ENCODE peak calls at places on chromosomes 1 and 21, in seven cellular contexts. Y, N, R, V, X, K and A are unnamed samples.

GRCh38 chr1:165871311-165872067 is 44.1 kb downstream of the UCK2 start:
- DNase-seq in X (peak), Y (peak), V (no peak), R (peak), K (no peak), N (peak), A (peak)

GRCh38 chr21:45457161-45457831 is 52.3 kb downstream of the COL18A1 start:
- DNase-seq in K (no peak), V (no peak), X (no peak), R (no peak), Y (no peak), N (no peak), A (no peak)

GRCh38 chr1:110594466-110595076 is 11.6 kb downstream of the KCNA2 start:
- DNase-seq in K (no peak), R (no peak), Y (no peak), X (no peak), V (no peak), N (no peak), A (no peak)

GRCh38 chr1:87449348-87449963 is 120.8 kb downstream of the LMO4 start:
- DNase-seq in K (peak), N (no peak), R (no peak), Y (peak), X (peak), V (no peak), A (no peak)

GRCh38 chr1:88685239-88685604 is 1.1 kb downstream of the PKN2 start:
- DNase-seq in N (no peak), X (peak), K (no peak), Y (no peak), V (no peak), R (no peak), A (peak)

GRCh38 chr21:46207920-46208571 is 20.5 kb downstream of the LSS start:
- DNase-seq in V (no peak), X (no peak), N (no peak), Y (no peak), R (no peak), K (no peak), A (no peak)

GRCh38 chr1:12067900-12068821 is 5.1 kb downstream of the TNFRSF8 start:
- DNase-seq in K (no peak), Y (peak), V (no peak), X (peak), R (peak), N (no peak), A (peak)

GRCh38 chr1:40848530-40849189 is 13.5 kb downstream of the CITED4 start:
- DNase-seq in V (peak), Y (no peak), N (peak), R (peak), X (peak), K (peak), A (peak)

GRCh38 chr1:85495556-85495955 is 30.6 kb upstream of the DDAH1 start:
- DNase-seq in N (no peak), X (peak), R (peak), V (no peak), K (no peak), Y (no peak), A (peak)

GRCh38 chr1:243471754-243472725 is 216.2 kb downstream of the SDCCAG8 start:
- DNase-seq in N (no peak), X (peak), V (no peak), R (no peak), K (no peak), Y (peak), A (peak)

GRCh38 chr1:230300322-230301301 is 125.5 kb downstream of the PGBD5 start:
- DNase-seq in V (no peak), N (no peak), K (no peak), X (no peak), Y (no peak), R (no peak), A (no peak)

GRCh38 chr1:229209816-229210215 is 61.1 kb upstream of the RAB4A start:
- DNase-seq in N (no peak), V (no peak), R (peak), X (no peak), K (peak), Y (no peak), A (peak)

GRCh38 chr21:36263797-36264196 is 56.2 kb upstream of the MORC3 start:
- DNase-seq in R (no peak), Y (no peak), V (no peak), K (no peak), N (peak), X (no peak), A (no peak)

GRCh38 chr1:39102537-39103320 is 76.6 kb downstream of the NDUFS5 start:
- DNase-seq in V (peak), N (peak), R (peak), X (peak), K (peak), Y (peak), A (peak)

GRCh38 chr1:236451796-236452373 is 57.8 kb downstream of the EDARADD start:
- DNase-seq in K (no peak), Y (no peak), X (peak), V (no peak), N (peak), R (peak), A (peak)

GRCh38 chr1:236009193-236009592 is 55.7 kb downstream of the NID1 start:
- DNase-seq in X (no peak), Y (no peak), V (no peak), R (no peak), K (peak), N (no peak), A (peak)

GRCh38 chr1:61672376-61672775 is 52.6 kb downstream of the TM2D1 start:
- DNase-seq in V (no peak), N (no peak), R (no peak), K (no peak), X (peak), Y (no peak), A (no peak)

GRCh38 chr1:21939650-21940374 is 2.7 kb upstream of the HSPG2 start:
- DNase-seq in K (peak), R (peak), Y (no peak), N (peak), V (peak), X (peak), A (peak)

GRCh38 chr21:45336870-45337269 is 49.2 kb upstream of the POFUT2 start:
- DNase-seq in V (peak), K (no peak), X (no peak), Y (no peak), N (no peak), R (peak), A (no peak)

GRCh38 chr1:78090734-78091133 is 45.0 kb downstream of the GIPC2 start:
- DNase-seq in R (no peak), N (no peak), Y (no peak), X (no peak), V (no peak), K (no peak), A (no peak)

GRCh38 chr1:158180741-158181576 is at the start of gene CD1D:
- DNase-seq in V (peak), X (peak), N (peak), K (peak), Y (no peak), R (no peak), A (peak)

GRCh38 chr1:68185743-68186142 is 46.6 kb downstream of the WLS start:
- DNase-seq in K (no peak), V (no peak), N (no peak), R (no peak), X (peak), Y (no peak), A (no peak)

GRCh38 chr1:42172394-42173133 is 8.0 kb upstream of the GUCA2A start:
- DNase-seq in K (peak), X (peak), R (peak), V (no peak), Y (no peak), N (no peak), A (no peak)

GRCh38 chr1:6471969-6472368 is 6.0 kb upstream of the TNFRSF25 start:
- DNase-seq in Y (no peak), K (no peak), R (no peak), X (peak), N (no peak), V (no peak), A (no peak)

GRCh38 chr21:41745026-41745820 is 21.6 kb downstream of the RIPK4 start:
- DNase-seq in K (no peak), X (no peak), Y (no peak), N (no peak), V (no peak), R (no peak), A (no peak)

DNA sequence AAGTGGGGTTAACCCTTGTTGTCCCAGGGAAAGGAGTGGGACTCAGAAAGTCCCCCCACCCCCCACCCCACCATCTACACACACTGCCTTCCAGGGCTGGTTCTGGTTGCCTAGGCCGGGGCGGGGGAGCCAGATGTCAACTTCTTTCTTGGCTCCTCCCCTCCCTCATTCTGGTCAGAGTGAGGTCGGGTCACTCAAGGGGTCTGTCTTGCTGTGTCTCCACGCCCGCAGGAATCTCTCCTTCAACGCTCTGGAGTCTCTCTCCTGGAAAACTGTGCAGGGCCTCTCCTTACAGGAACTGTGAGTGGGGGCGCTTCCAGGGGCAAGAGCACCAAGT is 6.0 kb downstream of the NTRK1 start:
- DNase-seq in K (no peak), X (no peak), R (no peak), V (no peak), N (no peak), Y (no peak), A (no peak)
- TF ChIP-seq CTCF in K (no peak), X (no peak), R (no peak), V (no peak), N (no peak), Y (no peak), A (no peak)

GRCh38 chr21:29155933-29156260 is 25.5 kb downstream of the MAP3K7CL start:
- DNase-seq in N (no peak), R (no peak), X (no peak), Y (no peak), K (no peak), V (no peak), A (no peak)
- H3K4me3 ChIP-seq in N (no peak), R (no peak), X (no peak), Y (no peak), K (no peak), V (no peak), A (peak)

GRCh38 chr1:27614625-27615344 is 10.8 kb upstream of the AHDC1 start:
- DNase-seq in R (no peak), N (no peak), X (no peak), Y (no peak), V (peak), K (no peak), A (no peak)

GRCh38 chr1:27615346-27616004 is 11.5 kb upstream of the AHDC1 start:
- DNase-seq in K (no peak), X (no peak), Y (no peak), N (no peak), V (no peak), R (no peak), A (no peak)

GRCh38 chr1:27617420-27617819 is 13.5 kb upstream of the AHDC1 start:
- DNase-seq in R (no peak), V (no peak), Y (no peak), X (no peak), N (no peak), K (no peak), A (no peak)

GRCh38 chr1:27618341-27619067 is 14.6 kb upstream of the AHDC1 start:
- DNase-seq in X (no peak), R (no peak), N (peak), Y (no peak), V (no peak), K (no peak), A (no peak)

GRCh38 chr1:27616441-27616840 is 12.5 kb upstream of the AHDC1 start:
- DNase-seq in K (no peak), R (no peak), X (no peak), N (no peak), Y (no peak), V (no peak), A (no peak)
- TF ChIP-seq CTCF in K (no peak), R (peak), X (no peak), N (no peak), Y (peak), V (no peak), A (peak)

GRCh38 chr1:20476260-20477038 is 9.6 kb downstream of the CAMK2N1 start:
- DNase-seq in Y (no peak), X (no peak), N (no peak), V (peak), R (no peak), K (no peak), A (peak)
- H3K4me3 ChIP-seq in Y (no peak), X (no peak), N (no peak), V (no peak), R (no peak), K (no peak), A (no peak)

GRCh38 chr1:112714313-112715263 is 544 bp downstream of the PPM1J start:
- DNase-seq in K (no peak), Y (no peak), N (no peak), V (peak), X (no peak), R (no peak), A (peak)
- TF ChIP-seq CTCF in K (no peak), Y (peak), N (no peak), V (no peak), X (no peak), R (no peak), A (no peak)